ENCODE peak calls at places on chromosomes 11 and 22, in four cellular contexts. Z, F, N and M are unnamed samples.

GRCh38 chr11:63595296-63595695 is 18.9 kb downstream of the PLAAT3 start:
- DNase-seq in Z (no peak), F (no peak), N (no peak), M (no peak)

GRCh38 chr11:72688486-72688885 is 14.3 kb upstream of the PDE2A start:
- DNase-seq in Z (no peak), F (no peak), N (no peak), M (no peak)

GRCh38 chr11:2580444-2581050 is 119.2 kb downstream of the KCNQ1OT1 start:
- DNase-seq in Z (no peak), F (no peak), N (no peak), M (no peak)

GRCh38 chr11:14905104-14906033 is 13.3 kb upstream of the CYP2R1 start:
- DNase-seq in Z (no peak), F (peak; percentile 34), N (peak; percentile 54), M (no peak)

GRCh38 chr22:41449321-41449720 is 2.7 kb upstream of the TOB2 start:
- DNase-seq in Z (no peak), F (no peak), N (no peak), M (no peak)

GRCh38 chr11:111736621-111737055 is 29.6 kb downstream of the PPP2R1B start:
- DNase-seq in Z (no peak), F (no peak), N (no peak), M (no peak)

GRCh38 chr11:28760676-28761390 is 652.6 kb downstream of the METTL15 start:
- DNase-seq in Z (no peak), F (no peak), N (no peak), M (peak; percentile 58)

GRCh38 chr22:19728836-19729235 is 5.5 kb downstream of the GP1BB start:
- DNase-seq in Z (no peak), F (no peak), N (no peak), M (no peak)

GRCh38 chr11:47569646-47570045 is 4.2 kb downstream of the PTPMT1 start:
- DNase-seq in Z (no peak), F (no peak), N (no peak), M (no peak)

GRCh38 chr11:123284454-123284853 is 89.4 kb upstream of the CLMP start:
- DNase-seq in Z (no peak), F (no peak), N (no peak), M (no peak)